ENCODE peak calls at places on chromosomes 7 and 10, in six cellular contexts. Z, B, R, S, M and C are unnamed samples.

GRCh38 chr10:19031763-19032162 is 16.8 kb upstream of the MALRD1 start:
- DNase-seq in Z (no peak), B (no peak), R (no peak), S (no peak), M (no peak), C (no peak)

GRCh38 chr7:95155965-95156364 is 168.4 kb downstream of the PON1 start:
- DNase-seq in Z (no peak), B (no peak), R (no peak), S (no peak), M (no peak), C (no peak)

GRCh38 chr10:24360286-24361127 is 151.6 kb downstream of the KIAA1217 start:
- DNase-seq in Z (peak; percentile 56), B (no peak), R (no peak), S (peak; percentile 88), M (peak; percentile 48), C (no peak)

GRCh38 chr7:103439661-103440060 is 6.3 kb downstream of the SLC26A5 start:
- DNase-seq in Z (no peak), B (no peak), R (no peak), S (no peak), M (no peak), C (no peak)

GRCh38 chr10:52488606-52489485 is 174.8 kb downstream of the DKK1 start:
- DNase-seq in Z (peak; percentile 17), B (no peak), R (peak; percentile 29), S (peak; percentile 78), M (peak; percentile 66), C (no peak)

GRCh38 chr10:121935702-121936101 is 7.9 kb upstream of the ATE1 start:
- DNase-seq in Z (no peak), B (no peak), R (no peak), S (no peak), M (no peak), C (no peak)

GRCh38 chr7:84025332-84025927 is 169.2 kb downstream of the SEMA3A start:
- DNase-seq in Z (peak; percentile 5), B (no peak), R (no peak), S (peak; percentile 81), M (peak; percentile 99), C (no peak)

GRCh38 chr10:119652361-119652760 is 1.2 kb downstream of the BAG3 start:
- DNase-seq in Z (peak; percentile 42), B (no peak), R (peak; percentile 27), S (peak; percentile 79), M (peak; percentile 77), C (no peak)

GRCh38 chr10:34885901-34886300 is 70.8 kb upstream of the PARD3 start:
- DNase-seq in Z (no peak), B (no peak), R (no peak), S (no peak), M (peak; percentile 41), C (no peak)

GRCh38 chr7:55131421-55131929 is 112.7 kb downstream of the EGFR start:
- DNase-seq in Z (no peak), B (no peak), R (no peak), S (no peak), M (no peak), C (no peak)

GRCh38 chr7:149772236-149772820 is 1.1 kb downstream of the ZNF467 start:
- DNase-seq in Z (peak; percentile 17), B (no peak), R (peak; percentile 40), S (no peak), M (no peak), C (no peak)

GRCh38 chr10:49275896-49276295 is 23.1 kb upstream of the C10orf71 start:
- DNase-seq in Z (no peak), B (no peak), R (no peak), S (no peak), M (no peak), C (no peak)

GRCh38 chr10:76149182-76149581 is 717.8 kb downstream of the LRMDA start:
- DNase-seq in Z (no peak), B (no peak), R (no peak), S (peak; percentile 22), M (peak; percentile 58), C (no peak)

GRCh38 chr10:32893431-32893830 is 64.6 kb downstream of the ITGB1 start:
- DNase-seq in Z (no peak), B (no peak), R (no peak), S (no peak), M (peak; percentile 17), C (no peak)

GRCh38 chr7:85685901-85686300 is 499.0 kb upstream of the SEMA3D start:
- DNase-seq in Z (no peak), B (no peak), R (no peak), S (no peak), M (peak; percentile 1), C (no peak)

GRCh38 chr10:119701861-119702260 is 24.0 kb upstream of the INPP5F start:
- DNase-seq in Z (no peak), B (no peak), R (no peak), S (peak; percentile 65), M (peak; percentile 56), C (no peak)

GRCh38 chr7:149595541-149595940 is 97.9 kb upstream of the ZNF746 start:
- DNase-seq in Z (no peak), B (no peak), R (no peak), S (no peak), M (no peak), C (no peak)